ENCODE peak calls at places on chromosomes 13 and 19, in five cellular contexts. S, X, J, P and L are unnamed samples.

GRCh38 chr13:110055089-110055488 is 251.9 kb downstream of the COL4A1 start:
- DNase-seq in P (peak), J (no peak), S (no peak), X (no peak), L (no peak)

GRCh38 chr19:51821921-51822716 is 27.2 kb downstream of the FPR3 start:
- DNase-seq in J (no peak), S (no peak), X (no peak), P (no peak), L (no peak)

GRCh38 chr19:39795001-39795400 is 16.3 kb downstream of the LEUTX start:
- DNase-seq in S (no peak), J (no peak), P (peak), X (no peak), L (no peak)

GRCh38 chr13:20064128-20064527 is 96.7 kb downstream of the GJA3 start:
- DNase-seq in P (no peak), J (no peak), X (no peak), S (no peak), L (no peak)

GRCh38 chr19:35267818-35268545 is 780 bp upstream of the USF2 start:
- DNase-seq in P (peak), J (peak), X (peak), S (peak), L (no peak)

GRCh38 chr19:35845215-35846037 is 6.9 kb downstream of the NPHS1 start:
- DNase-seq in X (no peak), P (no peak), S (peak), J (peak), L (no peak)

GRCh38 chr19:43412441-43412840 is 2.2 kb upstream of the TEX101 start:
- DNase-seq in J (no peak), P (no peak), S (no peak), X (no peak), L (no peak)

GRCh38 chr13:29279859-29280258 is 315.6 kb downstream of the SLC7A1 start:
- DNase-seq in P (no peak), J (no peak), X (no peak), S (no peak), L (no peak)

GRCh38 chr19:55208880-55209429 is 346 bp downstream of the PTPRH start:
- DNase-seq in P (no peak), J (no peak), X (no peak), S (no peak), L (no peak)

GRCh38 chr13:37651891-37652290 is 53.3 kb upstream of the POSTN start:
- DNase-seq in J (no peak), P (no peak), X (no peak), S (no peak), L (no peak)

GRCh38 chr19:10756371-10756770 is 38.5 kb downstream of the DNM2 start:
- DNase-seq in P (no peak), S (no peak), J (no peak), X (no peak), L (no peak)

GRCh38 chr19:22595918-22596341 is 38.2 kb upstream of the ZNF492 start:
- DNase-seq in P (no peak), X (peak), J (no peak), S (no peak), L (no peak)

GRCh38 chr13:51107996-51108395 is 3.1 kb downstream of the C13orf42 start:
- DNase-seq in P (no peak), X (no peak), S (no peak), J (no peak), L (no peak)

GRCh38 chr19:36528194-36528920 is at the start of gene ZNF260:
- DNase-seq in X (peak), P (peak), J (peak), S (peak), L (peak)

GRCh38 chr13:112742583-112742982 is 52.7 kb downstream of the ATP11A start:
- DNase-seq in J (no peak), P (no peak), S (no peak), X (no peak), L (no peak)

GRCh38 chr19:38700350-38700932 is 43.8 kb downstream of the CAPN12 start:
- DNase-seq in P (no peak), X (no peak), S (no peak), J (no peak), L (no peak)

GRCh38 chr13:79386125-79386822 is 19.8 kb downstream of the RBM26 start:
- DNase-seq in S (no peak), J (no peak), X (no peak), P (peak), L (no peak)

GRCh38 chr13:34941835-34942731 is at the start of gene NBEA:
- DNase-seq in P (peak), S (peak), X (peak), J (peak), L (peak)

GRCh38 chr19:35327642-35328041 is 1.3 kb upstream of the CD22 start:
- DNase-seq in X (no peak), P (no peak), S (peak), J (no peak), L (no peak)

GRCh38 chr19:49069026-49069425 is 3.5 kb downstream of the KCNA7 start:
- DNase-seq in P (no peak), J (no peak), S (no peak), X (no peak), L (no peak)

GRCh38 chr19:33778089-33778791 is 18.4 kb upstream of the KCTD15 start:
- DNase-seq in S (peak), X (peak), P (peak), J (peak), L (no peak)

GRCh38 chr19:13850910-13851753 is 25.8 kb upstream of the NANOS3 start:
- DNase-seq in X (peak), P (no peak), S (no peak), J (peak), L (peak)

GRCh38 chr19:16851031-16851712 is 22.0 kb downstream of the SIN3B start:
- DNase-seq in X (no peak), J (no peak), P (no peak), S (no peak), L (no peak)

GRCh38 chr19:38877781-38878574 is at the start of gene RINL:
- DNase-seq in J (peak), S (peak), P (peak), X (no peak), L (no peak)

GRCh38 chr13:95624020-95624419 is 20.5 kb downstream of the DZIP1 start:
- DNase-seq in J (peak), S (peak), P (peak), X (no peak), L (no peak)

GRCh38 chr13:109729031-109729870 is 57.1 kb downstream of the IRS2 start:
- DNase-seq in X (no peak), P (no peak), S (no peak), J (no peak), L (no peak)

GRCh38 chr19:43465468-43466120 is at the start of gene LYPD3:
- DNase-seq in P (no peak), X (no peak), S (peak), J (peak), L (no peak)

GRCh38 chr13:44396963-44397580 is 23.4 kb downstream of the SERP2 start:
- DNase-seq in X (no peak), J (no peak), P (no peak), S (no peak), L (no peak)

GRCh38 chr19:55408320-55408836 is 790 bp upstream of the UBE2S start:
- DNase-seq in J (no peak), P (no peak), S (no peak), X (no peak), L (no peak)

GRCh38 chr19:4456843-4457653 is 546 bp downstream of the UBXN6 start:
- DNase-seq in J (peak), S (peak), X (no peak), P (peak), L (no peak)

GRCh38 chr19:46133101-46133627 is 8.7 kb upstream of the IGFL3 start:
- DNase-seq in X (no peak), S (peak), P (peak), J (peak), L (no peak)

GRCh38 chr13:30105381-30105780 is 202.0 kb downstream of the KATNAL1 start:
- DNase-seq in P (no peak), J (no peak), X (no peak), S (peak), L (no peak)

GRCh38 chr13:63909726-63910125 is 2494.1 kb upstream of the PCDH20 start:
- DNase-seq in P (no peak), J (no peak), X (no peak), S (no peak), L (no peak)

GRCh38 chr19:5234412-5234811 is 106.2 kb downstream of the PTPRS start:
- DNase-seq in S (no peak), X (no peak), P (no peak), J (no peak), L (no peak)

GRCh38 chr19:14168259-14168972 is 32.0 kb upstream of the ASF1B start:
- DNase-seq in P (no peak), S (no peak), J (no peak), X (no peak), L (no peak)

GRCh38 chr19:12137541-12137940 is 2.6 kb downstream of the ZNF20 start:
- DNase-seq in S (peak), P (peak), X (no peak), J (no peak), L (no peak)

GRCh38 chr19:12133069-12133468 is 7.1 kb downstream of the ZNF20 start:
- DNase-seq in J (no peak), S (peak), P (no peak), X (no peak), L (no peak)
- H3K4me3 ChIP-seq in J (no peak), S (no peak), P (no peak), X (no peak), L (no peak)

DNA sequence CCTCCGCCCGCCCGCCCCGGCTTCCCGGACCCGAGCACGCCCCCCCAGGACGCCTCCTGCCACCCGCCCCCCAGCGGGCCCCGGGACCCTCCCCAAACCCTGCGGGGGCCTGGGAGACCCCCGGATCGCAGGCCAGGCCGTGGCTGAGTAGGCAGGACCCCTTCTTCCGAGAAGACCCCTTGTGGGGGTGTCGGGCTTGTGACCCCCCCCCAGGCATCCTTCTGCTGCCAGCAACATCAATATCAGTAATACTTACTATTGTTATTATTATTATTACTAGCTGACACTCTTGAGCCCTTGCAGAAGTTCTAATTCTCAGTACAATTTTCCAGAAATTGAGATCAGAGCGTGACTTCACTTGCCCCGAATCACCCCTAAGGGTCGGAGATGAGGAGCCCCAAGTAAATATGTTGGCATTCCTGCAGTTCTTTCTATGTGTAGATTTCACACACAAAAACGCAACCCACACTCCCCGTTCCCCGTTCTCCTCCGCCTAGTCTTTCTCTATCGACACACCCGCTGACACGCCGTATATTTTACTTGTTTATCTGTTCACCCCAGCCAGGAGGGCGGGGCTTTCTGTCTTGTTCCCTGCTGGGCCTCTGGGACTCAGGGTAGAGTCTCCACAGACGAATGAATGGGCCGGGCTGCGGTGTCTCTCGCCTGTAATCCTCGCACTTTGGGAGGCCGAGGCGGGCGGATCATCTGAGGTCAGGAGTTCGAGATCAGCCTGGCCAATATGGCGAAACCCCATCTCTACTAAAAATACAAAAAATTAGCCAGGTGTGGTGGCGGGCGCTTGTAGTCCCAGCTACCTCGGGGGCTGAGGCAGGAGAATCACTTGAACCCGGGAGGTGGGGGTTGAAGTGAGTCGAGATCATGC is 14.7 kb downstream of the TLE5 start:
- DNase-seq in J (peak), X (peak), S (peak), P (peak), L (peak)
- H3K4me3 ChIP-seq in J (peak), X (peak), S (peak), P (no peak), L (peak)

DNA sequence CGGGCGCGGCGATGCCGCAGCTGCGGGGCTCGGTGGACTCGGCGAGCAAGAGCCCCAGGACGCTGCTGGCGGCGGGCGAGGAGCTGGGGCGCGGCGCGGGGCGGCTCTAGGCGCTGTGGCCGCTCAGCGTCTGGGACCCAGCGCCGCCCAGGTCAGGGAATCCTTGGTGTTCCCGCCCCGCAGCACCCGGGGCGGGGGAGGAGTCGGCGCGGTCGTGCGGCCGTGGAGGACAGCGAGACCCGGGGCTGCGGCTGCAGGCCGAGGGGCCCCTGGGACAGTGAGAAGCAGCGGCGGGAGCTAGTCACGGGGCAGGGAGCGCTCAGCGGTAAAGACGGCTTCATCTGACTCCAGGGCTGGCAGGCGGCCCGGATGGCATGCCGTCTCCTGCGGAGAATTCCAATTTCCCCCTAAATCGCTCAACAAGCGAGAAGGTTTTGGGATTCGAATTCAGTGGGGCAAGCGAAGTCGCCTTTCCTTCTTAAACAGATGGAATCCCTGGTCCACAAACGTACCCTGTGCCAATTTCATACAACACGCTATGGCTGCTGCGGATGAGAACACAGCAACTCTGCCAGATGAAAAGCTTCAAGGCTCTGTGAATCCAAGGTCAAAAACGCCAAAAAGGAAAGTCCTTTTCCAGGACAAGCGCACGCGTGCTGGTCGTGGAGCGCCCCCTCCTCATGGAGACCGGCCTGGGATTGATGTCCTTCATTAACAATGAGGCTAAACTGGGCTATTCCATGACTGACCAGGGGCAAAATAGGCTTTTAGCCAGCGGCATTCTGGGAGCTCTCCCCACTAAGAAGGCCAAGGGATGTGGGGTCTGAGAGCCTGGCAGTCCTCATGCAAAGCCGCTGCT is 4.2 kb upstream of the ZSCAN4 start:
- DNase-seq in P (no peak), X (no peak), S (peak), J (peak), L (no peak)
- H3K4me3 ChIP-seq in P (peak), X (peak), S (peak), J (peak), L (peak)

GRCh38 chr19:50567882-50568281 is 353 bp downstream of the LRRC4B start:
- DNase-seq in X (no peak), S (no peak), J (no peak), P (no peak), L (no peak)
- H3K4me3 ChIP-seq in X (no peak), S (peak), J (no peak), P (no peak), L (no peak)

GRCh38 chr19:19460258-19460731 is 54.8 kb downstream of the GATAD2A start:
- DNase-seq in X (no peak), J (no peak), S (no peak), P (no peak), L (no peak)
- H3K4me3 ChIP-seq in X (no peak), J (no peak), S (peak), P (peak), L (peak)